ENCODE peak calls at places on chromosome 13, in four cellular contexts. One of them, this sample, is unnamed.

GRCh38 chr13:79307866-79308298 is 98.2 kb downstream of the RBM26 start:
- DNase-seq in caudate nucleus: no peak
- DNase-seq in upper lobe of right lung: no peak
- DNase-seq in left ventricle myocardium inferior: no peak
- DNase-seq in this sample: no peak

GRCh38 chr13:106104281-106104901 is 431.1 kb downstream of the EFNB2 start:
- DNase-seq in left ventricle myocardium inferior: no peak
- DNase-seq in upper lobe of right lung: no peak
- DNase-seq in caudate nucleus: no peak
- DNase-seq in this sample: peak

GRCh38 chr13:69050696-69051095 is 1056.9 kb upstream of the ATXN8OS start:
- DNase-seq in upper lobe of right lung: no peak
- DNase-seq in left ventricle myocardium inferior: no peak
- DNase-seq in caudate nucleus: no peak
- DNase-seq in this sample: no peak

GRCh38 chr13:108306768-108307332 is 37.3 kb downstream of the TNFSF13B start:
- DNase-seq in left ventricle myocardium inferior: no peak
- DNase-seq in caudate nucleus: no peak
- DNase-seq in upper lobe of right lung: no peak
- DNase-seq in this sample: no peak

GRCh38 chr13:113058988-113059850 is 46.4 kb upstream of the F7 start:
- DNase-seq in left ventricle myocardium inferior: peak
- DNase-seq in upper lobe of right lung: peak
- DNase-seq in caudate nucleus: no peak
- DNase-seq in this sample: no peak

GRCh38 chr13:113273856-113274590 is 23.0 kb upstream of the LAMP1 start:
- DNase-seq in upper lobe of right lung: peak
- DNase-seq in caudate nucleus: no peak
- DNase-seq in left ventricle myocardium inferior: no peak
- DNase-seq in this sample: no peak

GRCh38 chr13:23688336-23688735 is 118.1 kb downstream of the TNFRSF19 start:
- DNase-seq in upper lobe of right lung: no peak
- DNase-seq in left ventricle myocardium inferior: no peak
- DNase-seq in caudate nucleus: no peak
- DNase-seq in this sample: no peak

GRCh38 chr13:61709258-61709657 is 293.6 kb upstream of the PCDH20 start:
- DNase-seq in caudate nucleus: no peak
- DNase-seq in upper lobe of right lung: no peak
- DNase-seq in left ventricle myocardium inferior: no peak
- DNase-seq in this sample: no peak

GRCh38 chr13:33075996-33076395 is 59.8 kb downstream of the KL start:
- DNase-seq in upper lobe of right lung: no peak
- DNase-seq in caudate nucleus: no peak
- DNase-seq in left ventricle myocardium inferior: no peak
- DNase-seq in this sample: no peak

GRCh38 chr13:112814905-112815585 is 125.2 kb downstream of the ATP11A start:
- DNase-seq in caudate nucleus: no peak
- DNase-seq in upper lobe of right lung: peak
- DNase-seq in left ventricle myocardium inferior: peak
- DNase-seq in this sample: peak

GRCh38 chr13:27952931-27953670 is 16.0 kb downstream of the CDX2 start:
- DNase-seq in upper lobe of right lung: no peak
- DNase-seq in left ventricle myocardium inferior: no peak
- DNase-seq in caudate nucleus: no peak
- DNase-seq in this sample: no peak

GRCh38 chr13:23750383-23751121 is 138.6 kb downstream of the MIPEP start:
- DNase-seq in upper lobe of right lung: no peak
- DNase-seq in left ventricle myocardium inferior: no peak
- DNase-seq in caudate nucleus: no peak
- DNase-seq in this sample: no peak

GRCh38 chr13:98664047-98664446 is 87.1 kb upstream of the STK24 start:
- DNase-seq in caudate nucleus: no peak
- DNase-seq in left ventricle myocardium inferior: no peak
- DNase-seq in upper lobe of right lung: no peak
- DNase-seq in this sample: peak

GRCh38 chr13:67281476-67281875 is 51.3 kb upstream of the PCDH9 start:
- DNase-seq in left ventricle myocardium inferior: no peak
- DNase-seq in caudate nucleus: no peak
- DNase-seq in upper lobe of right lung: no peak
- DNase-seq in this sample: no peak

GRCh38 chr13:25295228-25295627 is 6.2 kb upstream of the NUP58 start:
- DNase-seq in upper lobe of right lung: no peak
- DNase-seq in left ventricle myocardium inferior: no peak
- DNase-seq in caudate nucleus: no peak
- DNase-seq in this sample: no peak

GRCh38 chr13:69524459-69525155 is 583.0 kb upstream of the ATXN8OS start:
- DNase-seq in left ventricle myocardium inferior: no peak
- DNase-seq in upper lobe of right lung: no peak
- DNase-seq in caudate nucleus: no peak
- DNase-seq in this sample: no peak

GRCh38 chr13:85528578-85529215 is 270.5 kb downstream of the SLITRK6 start:
- DNase-seq in upper lobe of right lung: no peak
- DNase-seq in left ventricle myocardium inferior: no peak
- DNase-seq in caudate nucleus: no peak
- DNase-seq in this sample: no peak

GRCh38 chr13:72390909-72391308 is 336.5 kb downstream of the MZT1 start:
- DNase-seq in left ventricle myocardium inferior: no peak
- DNase-seq in caudate nucleus: no peak
- DNase-seq in upper lobe of right lung: no peak
- DNase-seq in this sample: no peak

GRCh38 chr13:29847501-29847983 is 2.9 kb downstream of the UBL3 start:
- DNase-seq in left ventricle myocardium inferior: no peak
- DNase-seq in caudate nucleus: peak
- DNase-seq in upper lobe of right lung: no peak
- DNase-seq in this sample: peak

GRCh38 chr13:38981096-38981495 is 9.5 kb downstream of the STOML3 start:
- DNase-seq in caudate nucleus: no peak
- DNase-seq in left ventricle myocardium inferior: no peak
- DNase-seq in upper lobe of right lung: no peak
- DNase-seq in this sample: no peak

GRCh38 chr13:74036373-74036772 is 97.8 kb downstream of the KLF12 start:
- DNase-seq in upper lobe of right lung: no peak
- DNase-seq in left ventricle myocardium inferior: no peak
- DNase-seq in caudate nucleus: no peak
- DNase-seq in this sample: no peak

GRCh38 chr13:23905766-23906165 is 8.5 kb upstream of the C1QTNF9B start:
- DNase-seq in upper lobe of right lung: no peak
- DNase-seq in caudate nucleus: no peak
- DNase-seq in left ventricle myocardium inferior: no peak
- DNase-seq in this sample: no peak

GRCh38 chr13:31045621-31046081 is 113.2 kb downstream of the TEX26 start:
- DNase-seq in left ventricle myocardium inferior: no peak
- DNase-seq in upper lobe of right lung: peak
- DNase-seq in caudate nucleus: no peak
- DNase-seq in this sample: no peak

GRCh38 chr13:28539625-28540286 is 44.8 kb upstream of the FLT1 start:
- DNase-seq in left ventricle myocardium inferior: no peak
- DNase-seq in caudate nucleus: no peak
- DNase-seq in upper lobe of right lung: no peak
- DNase-seq in this sample: no peak

GRCh38 chr13:45416521-45417125 is 1.6 kb downstream of the SLC25A30 start:
- DNase-seq in caudate nucleus: no peak
- DNase-seq in left ventricle myocardium inferior: no peak
- DNase-seq in upper lobe of right lung: no peak
- DNase-seq in this sample: no peak

GRCh38 chr13:28137556-28137955 is 789 bp upstream of the PAN3 start:
- DNase-seq in left ventricle myocardium inferior: no peak
- DNase-seq in caudate nucleus: no peak
- DNase-seq in upper lobe of right lung: no peak
- DNase-seq in this sample: peak

GRCh38 chr13:95319551-95320274 is 18.5 kb upstream of the ABCC4 start:
- DNase-seq in upper lobe of right lung: no peak
- DNase-seq in left ventricle myocardium inferior: no peak
- DNase-seq in caudate nucleus: no peak
- DNase-seq in this sample: no peak

GRCh38 chr13:94332360-94333040 is 147.0 kb downstream of the DCT start:
- DNase-seq in left ventricle myocardium inferior: no peak
- DNase-seq in caudate nucleus: no peak
- DNase-seq in upper lobe of right lung: no peak
- DNase-seq in this sample: no peak

GRCh38 chr13:93307166-93307565 is 80.6 kb downstream of the GPC6 start:
- DNase-seq in upper lobe of right lung: no peak
- DNase-seq in left ventricle myocardium inferior: no peak
- DNase-seq in caudate nucleus: no peak
- DNase-seq in this sample: no peak

GRCh38 chr13:93307651-93308050 is 81.0 kb downstream of the GPC6 start:
- DNase-seq in left ventricle myocardium inferior: no peak
- DNase-seq in caudate nucleus: no peak
- DNase-seq in upper lobe of right lung: no peak
- DNase-seq in this sample: no peak

GRCh38 chr13:93305886-93306285 is 79.3 kb downstream of the GPC6 start:
- DNase-seq in upper lobe of right lung: no peak
- DNase-seq in caudate nucleus: no peak
- DNase-seq in left ventricle myocardium inferior: no peak
- DNase-seq in this sample: no peak

GRCh38 chr13:93304868-93305613 is 78.4 kb downstream of the GPC6 start:
- DNase-seq in upper lobe of right lung: no peak
- DNase-seq in left ventricle myocardium inferior: no peak
- DNase-seq in caudate nucleus: no peak
- DNase-seq in this sample: no peak

DNA sequence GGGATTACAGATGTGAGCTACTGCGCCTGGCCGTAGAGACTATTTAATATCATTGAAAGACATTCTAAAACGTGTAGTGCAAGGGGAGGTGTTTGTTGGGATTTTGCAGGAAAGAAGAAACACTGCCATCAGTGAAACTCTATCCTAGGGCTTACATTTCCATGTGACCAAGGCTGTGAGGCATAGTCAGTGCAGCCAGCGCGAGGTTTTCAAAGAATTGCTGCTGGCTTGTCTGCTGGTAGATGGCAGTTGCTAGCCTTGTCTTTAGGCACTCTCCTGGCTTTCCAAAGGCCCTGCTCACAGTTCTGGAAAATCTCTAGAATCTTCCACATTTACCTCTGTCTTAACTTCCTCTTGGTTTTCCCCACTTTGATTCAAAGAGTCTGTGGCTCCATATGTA is 77.5 kb downstream of the GPC6 start:
- DNase-seq in upper lobe of right lung: no peak
- DNase-seq in left ventricle myocardium inferior: no peak
- DNase-seq in caudate nucleus: no peak
- DNase-seq in this sample: no peak
- H3K27ac ChIP-seq in upper lobe of right lung: no peak
- H3K27ac ChIP-seq in left ventricle myocardium inferior: no peak
- H3K27ac ChIP-seq in caudate nucleus: no peak
- H3K27ac ChIP-seq in this sample: no peak

DNA sequence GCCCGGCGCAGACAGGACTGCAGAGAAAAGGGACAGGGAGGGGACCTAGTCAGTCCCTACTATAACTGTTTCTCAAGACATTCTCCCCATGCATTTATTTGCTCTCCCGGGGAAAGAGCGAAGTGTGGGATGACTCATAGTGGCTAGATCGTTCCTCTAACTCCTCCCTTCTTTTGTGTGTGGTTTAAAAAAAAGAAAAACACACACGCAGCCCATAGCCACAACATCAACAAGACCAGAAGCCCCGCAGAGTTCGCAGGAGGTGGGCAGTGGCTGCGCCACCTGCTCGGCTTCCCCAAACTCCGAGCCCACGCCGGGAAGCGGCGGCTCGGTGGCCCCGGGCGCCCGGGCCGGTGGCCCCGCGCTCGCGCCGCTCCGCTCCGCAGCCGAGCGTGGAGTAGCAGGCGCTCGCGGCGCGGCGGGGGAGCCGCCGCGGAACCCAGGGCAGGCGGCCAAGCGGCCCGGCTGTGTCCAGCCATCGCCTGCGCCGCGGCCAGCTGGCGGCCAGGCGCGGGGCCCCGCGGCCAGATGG is 698 bp downstream of the TMTC4 start:
- DNase-seq in upper lobe of right lung: peak
- DNase-seq in caudate nucleus: peak
- DNase-seq in left ventricle myocardium inferior: peak
- DNase-seq in this sample: no peak
- H3K27ac ChIP-seq in upper lobe of right lung: peak
- H3K27ac ChIP-seq in caudate nucleus: peak
- H3K27ac ChIP-seq in left ventricle myocardium inferior: peak
- H3K27ac ChIP-seq in this sample: no peak

GRCh38 chr13:60273971-60274370 is 110.2 kb upstream of the DIAPH3 start:
- DNase-seq in left ventricle myocardium inferior: no peak
- DNase-seq in caudate nucleus: no peak
- DNase-seq in upper lobe of right lung: no peak
- DNase-seq in this sample: no peak

GRCh38 chr13:60265566-60265965 is 101.8 kb upstream of the DIAPH3 start:
- DNase-seq in upper lobe of right lung: no peak
- DNase-seq in left ventricle myocardium inferior: no peak
- DNase-seq in caudate nucleus: no peak
- DNase-seq in this sample: no peak

GRCh38 chr13:60267498-60268202 is 103.9 kb upstream of the DIAPH3 start:
- DNase-seq in left ventricle myocardium inferior: no peak
- DNase-seq in upper lobe of right lung: no peak
- DNase-seq in caudate nucleus: no peak
- DNase-seq in this sample: peak

GRCh38 chr13:60268203-60268555 is 104.5 kb upstream of the DIAPH3 start:
- DNase-seq in caudate nucleus: no peak
- DNase-seq in upper lobe of right lung: no peak
- DNase-seq in left ventricle myocardium inferior: no peak
- DNase-seq in this sample: peak
- H3K27ac ChIP-seq in caudate nucleus: no peak
- H3K27ac ChIP-seq in upper lobe of right lung: no peak
- H3K27ac ChIP-seq in left ventricle myocardium inferior: no peak
- H3K27ac ChIP-seq in this sample: peak

GRCh38 chr13:52787212-52787611 is 47.6 kb upstream of the CNMD start:
- DNase-seq in upper lobe of right lung: no peak
- DNase-seq in caudate nucleus: no peak
- DNase-seq in left ventricle myocardium inferior: no peak
- DNase-seq in this sample: no peak

GRCh38 chr13:52786747-52787146 is 47.1 kb upstream of the CNMD start:
- DNase-seq in upper lobe of right lung: no peak
- DNase-seq in caudate nucleus: peak
- DNase-seq in left ventricle myocardium inferior: no peak
- DNase-seq in this sample: no peak

GRCh38 chr13:52784591-52785340 is 45.1 kb upstream of the CNMD start:
- DNase-seq in caudate nucleus: no peak
- DNase-seq in upper lobe of right lung: no peak
- DNase-seq in left ventricle myocardium inferior: no peak
- DNase-seq in this sample: no peak

GRCh38 chr13:52783943-52784342 is 44.3 kb upstream of the CNMD start:
- DNase-seq in upper lobe of right lung: no peak
- DNase-seq in left ventricle myocardium inferior: no peak
- DNase-seq in caudate nucleus: no peak
- DNase-seq in this sample: no peak

DNA sequence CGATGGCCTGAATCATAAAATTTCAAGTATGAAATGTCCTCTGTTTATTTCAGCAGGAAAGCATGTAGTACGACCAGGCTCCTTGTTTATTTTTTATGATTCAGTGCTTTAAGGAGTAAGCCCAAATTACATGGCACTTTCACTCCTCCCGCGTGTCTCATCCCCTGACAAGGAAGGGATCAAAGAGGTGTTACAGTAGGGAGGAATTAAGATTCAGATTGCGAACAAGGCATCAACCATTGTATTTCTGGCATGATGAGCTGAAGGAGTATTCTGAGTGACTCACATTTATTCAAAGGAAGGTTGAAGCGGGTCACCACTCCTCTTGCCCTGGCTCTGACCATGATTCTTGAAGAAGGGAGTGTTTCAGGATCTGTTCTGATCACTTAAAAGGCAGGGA is 46.1 kb upstream of the CNMD start:
- DNase-seq in upper lobe of right lung: no peak
- DNase-seq in caudate nucleus: no peak
- DNase-seq in left ventricle myocardium inferior: no peak
- DNase-seq in this sample: no peak
- H3K27ac ChIP-seq in upper lobe of right lung: no peak
- H3K27ac ChIP-seq in caudate nucleus: peak
- H3K27ac ChIP-seq in left ventricle myocardium inferior: no peak
- H3K27ac ChIP-seq in this sample: no peak

This sample was measured in cardiac muscle cell.